ENCODE peak calls at places on chromosomes 5 and 9, in four cellular contexts. One of them, this sample, is unnamed.

GRCh38 chr9:137689745-137690529 is 71.1 kb downstream of the EHMT1 start:
- DNase-seq in HFFc6: no peak
- DNase-seq in breast epithelium: no peak
- DNase-seq in neural crest cell: no peak
- DNase-seq in this sample: no peak

GRCh38 chr9:98805506-98806272 is 1.8 kb upstream of the GALNT12 start:
- DNase-seq in HFFc6: no peak
- DNase-seq in breast epithelium: no peak
- DNase-seq in neural crest cell: no peak
- DNase-seq in this sample: no peak

GRCh38 chr9:127825319-127826051 is 22.8 kb downstream of the FPGS start:
- DNase-seq in HFFc6: no peak
- DNase-seq in breast epithelium: no peak
- DNase-seq in neural crest cell: peak; percentile 89
- DNase-seq in this sample: no peak

GRCh38 chr9:127293314-127293713 is 28.7 kb downstream of the GARNL3 start:
- DNase-seq in HFFc6: no peak
- DNase-seq in breast epithelium: no peak
- DNase-seq in neural crest cell: no peak
- DNase-seq in this sample: no peak

GRCh38 chr5:151094861-151095260 is 14.0 kb upstream of the TNIP1 start:
- DNase-seq in HFFc6: no peak
- DNase-seq in breast epithelium: no peak
- DNase-seq in neural crest cell: no peak
- DNase-seq in this sample: no peak

GRCh38 chr5:2207966-2208544 is 325.3 kb upstream of the IRX4 start:
- DNase-seq in HFFc6: no peak
- DNase-seq in breast epithelium: peak; percentile 76
- DNase-seq in neural crest cell: peak; percentile 58
- DNase-seq in this sample: no peak

GRCh38 chr9:124794902-124795491 is 18.1 kb downstream of the OLFML2A start:
- DNase-seq in HFFc6: no peak
- DNase-seq in breast epithelium: no peak
- DNase-seq in neural crest cell: no peak
- DNase-seq in this sample: no peak

GRCh38 chr9:128845186-128845931 is 15.8 kb upstream of the SPOUT1 start:
- DNase-seq in HFFc6: no peak
- DNase-seq in breast epithelium: peak; percentile 73
- DNase-seq in neural crest cell: no peak
- DNase-seq in this sample: no peak

GRCh38 chr9:124010665-124011321 is 775 bp upstream of the LHX2 start:
- DNase-seq in HFFc6: no peak
- DNase-seq in breast epithelium: no peak
- DNase-seq in neural crest cell: no peak
- DNase-seq in this sample: peak; percentile 56

GRCh38 chr5:87829214-87829551 is 416.5 kb upstream of the CCNH start:
- DNase-seq in HFFc6: no peak
- DNase-seq in breast epithelium: peak; percentile 68
- DNase-seq in neural crest cell: no peak
- DNase-seq in this sample: no peak

GRCh38 chr5:177382423-177383029 is 1.7 kb upstream of the SLC34A1 start:
- DNase-seq in HFFc6: no peak
- DNase-seq in breast epithelium: no peak
- DNase-seq in neural crest cell: no peak
- DNase-seq in this sample: no peak

GRCh38 chr9:19720374-19720773 is 68.5 kb downstream of the SLC24A2 start:
- DNase-seq in HFFc6: peak; percentile 13
- DNase-seq in breast epithelium: no peak
- DNase-seq in neural crest cell: peak; percentile 35
- DNase-seq in this sample: no peak

GRCh38 chr5:112742424-112742823 is 4.7 kb downstream of the APC start:
- DNase-seq in HFFc6: no peak
- DNase-seq in breast epithelium: no peak
- DNase-seq in neural crest cell: no peak
- DNase-seq in this sample: no peak

GRCh38 chr9:15142903-15143534 is 164.0 kb downstream of the TTC39B start:
- DNase-seq in HFFc6: peak; percentile 48
- DNase-seq in breast epithelium: no peak
- DNase-seq in neural crest cell: no peak
- DNase-seq in this sample: peak; percentile 60

GRCh38 chr9:116149844-116150243 is 3.7 kb upstream of the PAPPA start:
- DNase-seq in HFFc6: no peak
- DNase-seq in breast epithelium: no peak
- DNase-seq in neural crest cell: peak; percentile 45
- DNase-seq in this sample: peak; percentile 48

GRCh38 chr9:121278535-121279169 is 10.7 kb downstream of the GSN start:
- DNase-seq in HFFc6: peak; percentile 98
- DNase-seq in breast epithelium: no peak
- DNase-seq in neural crest cell: peak; percentile 48
- DNase-seq in this sample: peak; percentile 58

GRCh38 chr5:73603998-73604397 is 22.0 kb upstream of the ARHGEF28 start:
- DNase-seq in HFFc6: no peak
- DNase-seq in breast epithelium: no peak
- DNase-seq in neural crest cell: no peak
- DNase-seq in this sample: no peak

GRCh38 chr9:69554945-69555344 is 117.2 kb downstream of the APBA1 start:
- DNase-seq in HFFc6: peak; percentile 63
- DNase-seq in breast epithelium: no peak
- DNase-seq in neural crest cell: no peak
- DNase-seq in this sample: no peak

GRCh38 chr5:93145019-93145418 is 436.0 kb downstream of the NR2F1-AS1 start:
- DNase-seq in HFFc6: no peak
- DNase-seq in breast epithelium: no peak
- DNase-seq in neural crest cell: no peak
- DNase-seq in this sample: no peak

GRCh38 chr5:84384604-84385575 is at the start of gene EDIL3:
- DNase-seq in HFFc6: no peak
- DNase-seq in breast epithelium: no peak
- DNase-seq in neural crest cell: peak; percentile 53
- DNase-seq in this sample: no peak

GRCh38 chr5:38926121-38926520 is 80.3 kb downstream of the OSMR start:
- DNase-seq in HFFc6: peak; percentile 62
- DNase-seq in breast epithelium: no peak
- DNase-seq in neural crest cell: no peak
- DNase-seq in this sample: no peak

GRCh38 chr9:69502671-69503301 is 169.4 kb downstream of the APBA1 start:
- DNase-seq in HFFc6: peak; percentile 36
- DNase-seq in breast epithelium: no peak
- DNase-seq in neural crest cell: no peak
- DNase-seq in this sample: no peak

GRCh38 chr5:134794136-134794535 is 35.6 kb downstream of the DDX46 start:
- DNase-seq in HFFc6: peak; percentile 20
- DNase-seq in breast epithelium: no peak
- DNase-seq in neural crest cell: no peak
- DNase-seq in this sample: no peak

GRCh38 chr5:172119921-172120688 is 67.9 kb downstream of the STK10 start:
- DNase-seq in HFFc6: no peak
- DNase-seq in breast epithelium: no peak
- DNase-seq in neural crest cell: no peak
- DNase-seq in this sample: no peak

GRCh38 chr5:59099270-59099994 is 516.6 kb downstream of the RAB3C start:
- DNase-seq in HFFc6: peak; percentile 49
- DNase-seq in breast epithelium: no peak
- DNase-seq in neural crest cell: no peak
- DNase-seq in this sample: no peak

GRCh38 chr9:16434522-16434921 is 435.9 kb downstream of the BNC2 start:
- DNase-seq in HFFc6: peak; percentile 64
- DNase-seq in breast epithelium: no peak
- DNase-seq in neural crest cell: no peak
- DNase-seq in this sample: no peak

GRCh38 chr5:43017438-43017820 is 22.7 kb downstream of the ANXA2R start:
- DNase-seq in HFFc6: no peak
- DNase-seq in breast epithelium: no peak
- DNase-seq in neural crest cell: no peak
- DNase-seq in this sample: no peak

GRCh38 chr9:89358376-89358775 is 40.1 kb downstream of the SECISBP2 start:
- DNase-seq in HFFc6: no peak
- DNase-seq in breast epithelium: no peak
- DNase-seq in neural crest cell: no peak
- DNase-seq in this sample: no peak

GRCh38 chr9:133973791-133974630 is 18.1 kb downstream of the VAV2 start:
- DNase-seq in HFFc6: no peak
- DNase-seq in breast epithelium: no peak
- DNase-seq in neural crest cell: no peak
- DNase-seq in this sample: no peak

DNA sequence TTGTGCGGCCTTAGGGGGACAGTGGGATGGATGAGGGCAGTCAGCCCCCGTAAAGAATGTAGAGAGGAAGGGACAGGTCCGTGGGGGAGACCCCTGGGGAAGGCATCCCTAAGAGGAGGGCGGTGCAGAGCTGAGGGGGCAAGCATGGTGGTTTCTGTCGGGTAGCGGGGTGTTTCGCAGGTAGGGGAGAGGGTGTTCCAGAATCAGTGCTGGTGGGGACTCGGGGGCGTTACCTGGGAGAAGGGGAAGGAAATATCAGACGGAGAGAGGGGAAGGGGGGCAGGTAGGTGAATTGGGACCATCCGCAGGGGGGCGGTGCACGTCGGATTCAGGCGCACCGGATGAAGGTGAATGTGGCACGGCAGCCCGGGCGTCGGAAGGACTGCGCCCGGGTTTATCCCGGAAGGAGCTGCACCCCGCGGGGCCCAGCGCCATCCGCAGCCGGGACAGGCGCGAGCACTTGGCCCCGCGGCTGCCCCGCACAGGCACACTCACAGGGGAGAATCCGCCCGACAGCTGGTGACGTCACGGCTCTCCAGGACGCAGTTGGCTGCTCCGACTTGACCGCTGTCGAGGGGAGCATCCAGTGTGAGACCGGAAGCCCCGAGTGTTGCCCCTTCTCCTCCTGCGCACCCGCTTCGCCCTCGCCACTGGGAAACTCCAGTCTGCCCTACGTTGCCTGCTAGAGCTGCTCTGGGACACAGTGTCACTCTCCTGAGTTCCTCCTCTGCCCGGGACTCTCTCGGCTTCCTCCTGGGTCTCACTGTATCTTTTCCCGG is 1.3 kb downstream of the CD72 start:
- DNase-seq in HFFc6: no peak
- DNase-seq in breast epithelium: no peak
- DNase-seq in neural crest cell: peak; percentile 43
- DNase-seq in this sample: peak; percentile 83
- TF ChIP-seq CTCF in HFFc6: no peak
- TF ChIP-seq CTCF in breast epithelium: no peak
- TF ChIP-seq CTCF in neural crest cell: no peak
- TF ChIP-seq CTCF in this sample: peak; percentile 49

DNA sequence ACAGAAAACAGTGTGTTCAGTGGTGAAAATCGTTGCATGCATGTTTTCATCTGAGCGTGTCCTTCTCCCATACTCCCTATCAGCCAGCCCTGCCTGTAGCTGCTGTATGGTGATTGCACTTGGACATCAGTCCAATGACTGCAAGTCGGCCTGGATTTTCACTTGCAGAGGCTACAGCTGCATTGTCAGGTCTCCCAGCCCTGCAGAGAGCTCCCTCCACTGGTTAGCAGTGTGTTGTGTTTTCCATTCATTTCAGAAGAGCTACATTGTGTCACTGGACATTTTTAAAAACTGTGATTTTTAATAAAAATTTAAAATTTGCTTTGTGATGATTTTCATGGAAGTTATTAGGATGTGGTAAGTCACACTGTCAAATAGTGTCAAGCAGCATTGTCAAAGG is 96.6 kb downstream of the SYK start:
- DNase-seq in HFFc6: peak; percentile 18
- DNase-seq in breast epithelium: no peak
- DNase-seq in neural crest cell: no peak
- DNase-seq in this sample: no peak
- TF ChIP-seq CTCF in HFFc6: peak; percentile 65
- TF ChIP-seq CTCF in breast epithelium: no peak
- TF ChIP-seq CTCF in neural crest cell: peak; percentile 40
- TF ChIP-seq CTCF in this sample: no peak

GRCh38 chr5:179437341-179438001 is 92.2 kb upstream of the ADAMTS2 start:
- DNase-seq in HFFc6: no peak
- DNase-seq in breast epithelium: no peak
- DNase-seq in neural crest cell: no peak
- DNase-seq in this sample: no peak
- TF ChIP-seq CTCF in HFFc6: no peak
- TF ChIP-seq CTCF in breast epithelium: no peak
- TF ChIP-seq CTCF in neural crest cell: no peak
- TF ChIP-seq CTCF in this sample: no peak

GRCh38 chr5:121144764-121145163 is 680.7 kb downstream of the PRR16 start:
- DNase-seq in HFFc6: no peak
- DNase-seq in breast epithelium: no peak
- DNase-seq in neural crest cell: no peak
- DNase-seq in this sample: no peak
- TF ChIP-seq CTCF in HFFc6: no peak
- TF ChIP-seq CTCF in breast epithelium: no peak
- TF ChIP-seq CTCF in neural crest cell: no peak
- TF ChIP-seq CTCF in this sample: no peak

DNA sequence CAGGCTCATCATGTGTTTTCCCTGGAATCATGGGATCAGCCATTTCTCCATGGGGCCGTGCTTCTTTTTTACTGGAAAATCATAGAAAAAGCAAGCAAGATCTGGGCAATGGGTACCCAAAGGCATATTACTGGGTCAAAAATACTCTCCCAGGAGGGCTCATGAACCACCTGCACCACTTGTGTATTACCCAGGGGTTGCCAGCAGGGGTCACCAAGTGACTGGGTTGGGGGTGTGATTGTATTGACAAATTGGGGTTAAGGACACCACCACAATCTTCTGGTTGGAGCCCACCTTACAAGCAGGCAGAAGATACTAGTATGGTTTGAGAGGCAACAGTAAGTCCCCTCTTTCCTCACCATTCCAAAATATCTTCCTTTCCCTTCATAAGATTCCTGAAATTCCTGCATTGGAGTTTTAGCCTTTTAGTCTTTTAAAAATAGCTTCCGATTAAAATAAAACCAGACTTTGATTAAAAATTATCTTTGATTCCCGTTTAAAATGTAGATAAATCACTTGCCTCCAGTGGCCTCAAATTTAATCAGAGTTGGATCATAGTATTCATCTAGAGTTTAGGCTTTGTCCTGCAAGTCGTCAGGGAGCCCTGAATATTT is 603.3 kb downstream of the KIF4B start:
- DNase-seq in HFFc6: no peak
- DNase-seq in breast epithelium: no peak
- DNase-seq in neural crest cell: peak; percentile 60
- DNase-seq in this sample: peak; percentile 50
- TF ChIP-seq CTCF in HFFc6: peak; percentile 55
- TF ChIP-seq CTCF in breast epithelium: peak; percentile 39
- TF ChIP-seq CTCF in neural crest cell: peak; percentile 73
- TF ChIP-seq CTCF in this sample: peak; percentile 75